ENCODE peak calls at places on chromosomes 11 and 22, in seven cellular contexts. R is Caco-2; X is body of pancreas; Y is Peyer's patch; G is effector memory CD4-positive, alpha-beta T cell; Q is pancreas; K is left ventricle myocardium inferior. U is an unnamed sample.

GRCh38 chr11:82536706-82537105 is 197.0 kb downstream of the FAM181B start:
- DNase-seq in R (no peak), X (no peak), Y (no peak), G (no peak), Q (no peak), K (no peak), U (no peak)

GRCh38 chr11:96530473-96530872 is 140.7 kb downstream of the JRKL start:
- DNase-seq in R (no peak), X (no peak), Y (no peak), G (no peak), Q (no peak), K (no peak), U (no peak)

GRCh38 chr22:24424001-24424900 is 3.1 kb upstream of the ADORA2A start:
- DNase-seq in R (peak; percentile 47), X (no peak), Y (no peak), G (no peak), Q (no peak), K (no peak), U (peak; percentile 46)

GRCh38 chr11:72278911-72279310 is 34.9 kb upstream of the PHOX2A start:
- DNase-seq in R (no peak), X (no peak), Y (no peak), G (no peak), Q (no peak), K (no peak), U (no peak)

GRCh38 chr11:76605338-76606074 is 65.0 kb downstream of the LRRC32 start:
- DNase-seq in R (no peak), X (no peak), Y (peak; percentile 64), G (no peak), Q (no peak), K (no peak), U (no peak)

GRCh38 chr11:46741600-46742484 is 22.8 kb downstream of the F2 start:
- DNase-seq in R (no peak), X (no peak), Y (no peak), G (no peak), Q (no peak), K (no peak), U (no peak)

GRCh38 chr11:15091620-15092019 is 18.2 kb downstream of the CALCB start:
- DNase-seq in R (no peak), X (no peak), Y (no peak), G (no peak), Q (no peak), K (no peak), U (no peak)

GRCh38 chr11:95991101-95991500 is 67.2 kb upstream of the MTMR2 start:
- DNase-seq in R (peak; percentile 35), X (no peak), Y (no peak), G (no peak), Q (no peak), K (no peak), U (no peak)

GRCh38 chr11:477042-477715 is 27.1 kb downstream of the PTDSS2 start:
- DNase-seq in R (no peak), X (no peak), Y (no peak), G (no peak), Q (no peak), K (no peak), U (no peak)

GRCh38 chr22:27775087-27775697 is 26.4 kb downstream of the MN1 start:
- DNase-seq in R (no peak), X (no peak), Y (no peak), G (no peak), Q (no peak), K (no peak), U (no peak)

GRCh38 chr11:33996498-33997454 is 54.8 kb upstream of the CAPRIN1 start:
- DNase-seq in R (peak; percentile 85), X (peak; percentile 83), Y (peak; percentile 91), G (peak; percentile 33), Q (peak; percentile 65), K (peak; percentile 25), U (peak; percentile 77)

GRCh38 chr11:29432719-29433325 is 584.0 kb downstream of the KCNA4 start:
- DNase-seq in R (peak; percentile 37), X (no peak), Y (no peak), G (no peak), Q (no peak), K (no peak), U (peak; percentile 10)

GRCh38 chr11:134532176-134532920 is 120.3 kb upstream of the B3GAT1 start:
- DNase-seq in R (no peak), X (no peak), Y (peak; percentile 19), G (no peak), Q (no peak), K (no peak), U (no peak)

GRCh38 chr22:45934659-45935341 is 42.2 kb downstream of the WNT7B start:
- DNase-seq in R (no peak), X (peak; percentile 43), Y (no peak), G (no peak), Q (no peak), K (no peak), U (no peak)

GRCh38 chr11:111788051-111788450 is 21.9 kb upstream of the PPP2R1B start:
- DNase-seq in R (no peak), X (no peak), Y (no peak), G (no peak), Q (no peak), K (peak; percentile 53), U (no peak)

GRCh38 chr11:45145421-45146071 is 893 bp upstream of the PRDM11 start:
- DNase-seq in R (no peak), X (peak; percentile 56), Y (peak; percentile 68), G (no peak), Q (peak; percentile 29), K (peak; percentile 44), U (no peak)

GRCh38 chr11:114134870-114135269 is 75.4 kb downstream of the ZBTB16 start:
- DNase-seq in R (peak; percentile 28), X (no peak), Y (no peak), G (no peak), Q (no peak), K (no peak), U (no peak)

GRCh38 chr11:80432051-80432450 is 991.2 kb upstream of the TENM4 start:
- DNase-seq in R (no peak), X (no peak), Y (no peak), G (no peak), Q (no peak), K (no peak), U (peak; percentile 6)

GRCh38 chr11:47225552-47226137 is 10.9 kb downstream of the DDB2 start:
- DNase-seq in R (no peak), X (no peak), Y (no peak), G (no peak), Q (no peak), K (no peak), U (no peak)

GRCh38 chr22:37498289-37498909 is 12.2 kb upstream of the MFNG start:
- DNase-seq in R (peak; percentile 87), X (peak; percentile 69), Y (peak; percentile 87), G (peak; percentile 43), Q (peak; percentile 52), K (no peak), U (no peak)

GRCh38 chr11:62150887-62151736 is 27.3 kb downstream of the INCENP start:
- DNase-seq in R (no peak), X (no peak), Y (peak; percentile 25), G (no peak), Q (no peak), K (no peak), U (no peak)

GRCh38 chr11:115476463-115477286 is 27.5 kb downstream of the CADM1 start:
- DNase-seq in R (no peak), X (no peak), Y (no peak), G (no peak), Q (no peak), K (no peak), U (no peak)

GRCh38 chr11:93501856-93502255 is 41.3 kb downstream of the SMCO4 start:
- DNase-seq in R (no peak), X (no peak), Y (peak; percentile 60), G (no peak), Q (no peak), K (no peak), U (no peak)

GRCh38 chr11:110491577-110492352 is 62.0 kb downstream of the FDX1 start:
- DNase-seq in R (no peak), X (no peak), Y (no peak), G (no peak), Q (no peak), K (no peak), U (no peak)

GRCh38 chr22:27318516-27318915 is 483.0 kb downstream of the MN1 start:
- DNase-seq in R (peak; percentile 29), X (no peak), Y (no peak), G (no peak), Q (no peak), K (peak; percentile 30), U (peak; percentile 94)

DNA sequence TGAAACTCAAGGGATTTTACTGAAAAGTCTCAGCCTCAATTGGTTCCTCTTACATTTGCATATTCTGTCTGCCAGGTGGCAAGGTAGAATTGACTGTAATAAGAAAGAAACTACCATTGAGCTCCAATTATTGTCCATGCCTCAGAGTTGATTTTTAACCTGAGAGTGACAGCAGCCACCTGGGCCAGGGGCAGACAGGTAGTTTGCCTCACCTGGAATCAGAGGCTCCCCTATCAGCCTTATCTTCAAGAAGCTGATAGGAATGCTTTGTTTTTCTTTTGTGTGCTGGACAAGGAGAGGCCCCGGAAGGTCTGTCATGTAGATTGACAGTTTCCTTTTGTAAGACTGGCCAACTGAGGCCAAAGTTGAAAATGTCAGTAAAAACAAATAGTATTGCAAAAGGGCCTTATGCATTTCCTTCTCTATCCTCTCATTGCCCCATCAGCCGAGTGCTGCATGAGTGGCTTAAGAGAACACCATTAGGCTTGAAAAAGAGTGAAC is 34.1 kb downstream of the CD44 start:
- DNase-seq in R (peak; percentile 91), X (peak; percentile 82), Y (peak; percentile 58), G (no peak), Q (peak; percentile 67), K (no peak), U (no peak)
- H3K4me1 ChIP-seq in R (peaks cover 46% of the 10 kb centered on the region), X (peaks cover 56% of the 10 kb centered on the region), Y (peaks cover 60% of the 10 kb centered on the region), G (peaks cover 91% of the 10 kb centered on the region), Q (peaks cover 25% of the 10 kb centered on the region), K (peaks cover 35% of the 10 kb centered on the region), U (no peaks in the 10 kb centered on the region)

GRCh38 chr11:132658696-132659095 is 873.6 kb downstream of the OPCML start:
- DNase-seq in R (no peak), X (no peak), Y (no peak), G (no peak), Q (no peak), K (no peak), U (no peak)
- H3K9me3 ChIP-seq in R (no peaks in the 10 kb centered on the region), X (no peaks in the 10 kb centered on the region), Y (no peaks in the 10 kb centered on the region), G (no peaks in the 10 kb centered on the region), Q (no peaks in the 10 kb centered on the region), K (no peaks in the 10 kb centered on the region), U (no peaks in the 10 kb centered on the region)

GRCh38 chr11:20501252-20501651 is 98.2 kb upstream of the SLC6A5 start:
- DNase-seq in R (no peak), X (no peak), Y (no peak), G (no peak), Q (no peak), K (no peak), U (no peak)
- H3K4me1 ChIP-seq in R (no peaks in the 10 kb centered on the region), X (no peaks in the 10 kb centered on the region), Y (no peaks in the 10 kb centered on the region), G (no peaks in the 10 kb centered on the region), Q (no peaks in the 10 kb centered on the region), K (no peaks in the 10 kb centered on the region), U (no peaks in the 10 kb centered on the region)

GRCh38 chr22:19791894-19792293 is 31.3 kb downstream of the TBX1 start:
- DNase-seq in R (no peak), X (no peak), Y (no peak), G (no peak), Q (no peak), K (no peak), U (no peak)
- H3K9me3 ChIP-seq in R (peaks cover 5% of the 10 kb centered on the region), X (no peaks in the 10 kb centered on the region), Y (no peaks in the 10 kb centered on the region), G (no peaks in the 10 kb centered on the region), Q (no peaks in the 10 kb centered on the region), K (peaks cover 34% of the 10 kb centered on the region), U (peaks cover 6% of the 10 kb centered on the region)

U was measured in HAP-1.